ENCODE peak calls at places on chromosomes 12 and 14, in six cellular contexts. S is neural progenitor cell; U is NCI-H1092 treated with DMSO at 0.1 percent for 48 hours; C is mesendoderm; H is stimulated activated CD8-positive, alpha-beta memory T cell treated with anti-CD3 and anti-CD28 coated beads, Interleukin-15, amount 100 ng/mL, for 24 hours; P is A549. Z is an unnamed sample.

GRCh38 chr12:110079477-110080400 is 31.4 kb upstream of the C12orf76 start:
- DNase-seq in S (no peak), U (no peak), P (peak; percentile 63), C (no peak), H (peak; percentile 14), Z (no peak)

GRCh38 chr12:54352891-54353874 is 11.1 kb downstream of the GPR84 start:
- DNase-seq in H (no peak), C (no peak), P (no peak), U (peak; percentile 98), S (peak; percentile 81), Z (no peak)

GRCh38 chr12:96483116-96483515 is 6.3 kb upstream of the CFAP54 start:
- DNase-seq in S (no peak), C (no peak), P (no peak), H (no peak), U (no peak), Z (no peak)

GRCh38 chr12:113359939-113360748 is 1.8 kb downstream of the PLBD2 start:
- DNase-seq in P (no peak), C (peak; percentile 16), S (no peak), U (no peak), H (no peak), Z (no peak)

GRCh38 chr14:100835278-100836052 is 9.5 kb downstream of the MEG3 start:
- DNase-seq in C (no peak), S (no peak), H (no peak), P (no peak), U (no peak), Z (no peak)

GRCh38 chr14:30840086-30840779 is 34.1 kb upstream of the COCH start:
- DNase-seq in P (no peak), H (no peak), S (no peak), U (no peak), C (no peak), Z (no peak)

GRCh38 chr14:33773205-33774030 is 177.5 kb downstream of the EGLN3 start:
- DNase-seq in U (no peak), H (no peak), S (no peak), C (no peak), P (no peak), Z (no peak)

GRCh38 chr12:71129364-71129763 is 28.4 kb downstream of the TSPAN8 start:
- DNase-seq in P (no peak), U (no peak), S (no peak), C (no peak), H (no peak), Z (no peak)

GRCh38 chr12:4223273-4223855 is 50.2 kb upstream of the CCND2 start:
- DNase-seq in H (no peak), P (no peak), S (no peak), C (no peak), U (no peak), Z (no peak)

GRCh38 chr12:57522887-57523705 is 472 bp downstream of the MBD6 start:
- DNase-seq in H (no peak), P (no peak), S (no peak), C (peak; percentile 82), U (no peak), Z (peak; percentile 60)

GRCh38 chr14:99677231-99677891 is 6.7 kb upstream of the CYP46A1 start:
- DNase-seq in U (no peak), H (no peak), P (no peak), C (no peak), S (no peak), Z (no peak)

GRCh38 chr12:123132951-123133619 is 17.8 kb downstream of the PITPNM2 start:
- DNase-seq in C (no peak), S (no peak), H (no peak), P (no peak), U (peak; percentile 38), Z (no peak)

GRCh38 chr12:87816186-87816585 is 213.0 kb downstream of the C12orf50 start:
- DNase-seq in H (no peak), S (no peak), C (no peak), U (no peak), P (no peak), Z (no peak)

GRCh38 chr12:23855813-23856212 is 93.7 kb downstream of the SOX5 start:
- DNase-seq in S (no peak), U (no peak), H (no peak), P (no peak), C (no peak), Z (no peak)

GRCh38 chr14:61119006-61119405 is 138.0 kb downstream of the SLC38A6 start:
- DNase-seq in S (peak; percentile 15), H (no peak), U (no peak), P (no peak), C (no peak), Z (no peak)

GRCh38 chr14:100671906-100672305 is 54.8 kb upstream of the DLK1 start:
- DNase-seq in H (no peak), P (no peak), C (no peak), U (no peak), S (no peak), Z (no peak)

GRCh38 chr12:108633534-108634224 is at the start of gene SELPLG:
- DNase-seq in U (no peak), C (no peak), P (no peak), S (no peak), H (peak; percentile 52), Z (no peak)

GRCh38 chr12:105876426-105876927 is 262.3 kb downstream of the NUAK1 start:
- DNase-seq in H (no peak), C (no peak), P (no peak), U (no peak), S (no peak), Z (no peak)

GRCh38 chr14:35331605-35332516 is 39.7 kb downstream of the PSMA6 start:
- DNase-seq in P (no peak), U (no peak), H (no peak), C (peak; percentile 80), S (no peak), Z (peak; percentile 48)

GRCh38 chr12:130589391-130590317 is 126.4 kb downstream of the RIMBP2 start:
- DNase-seq in P (no peak), S (no peak), C (no peak), H (no peak), U (no peak), Z (no peak)

GRCh38 chr14:38705220-38705619 is 397.8 kb downstream of the SEC23A start:
- DNase-seq in C (no peak), S (peak; percentile 34), P (no peak), H (no peak), U (no peak), Z (no peak)

GRCh38 chr12:1836241-1836803 is 16.0 kb downstream of the LRTM2 start:
- DNase-seq in S (no peak), H (no peak), P (no peak), U (no peak), C (no peak), Z (no peak)

GRCh38 chr14:90536092-90536491 is 139.3 kb downstream of the CALM1 start:
- DNase-seq in P (no peak), U (no peak), S (no peak), C (no peak), H (no peak), Z (no peak)

GRCh38 chr12:62299617-62300016 is 39.4 kb downstream of the USP15 start:
- DNase-seq in U (no peak), P (no peak), S (no peak), C (no peak), H (no peak), Z (no peak)

GRCh38 chr12:116142936-116143882 is 134.3 kb downstream of the MED13L start:
- DNase-seq in U (no peak), S (no peak), P (no peak), C (no peak), H (no peak), Z (no peak)

GRCh38 chr14:30330452-30330851 is 228.5 kb upstream of the G2E3 start:
- DNase-seq in S (no peak), U (no peak), P (no peak), C (no peak), H (no peak), Z (no peak)